ENCODE peak calls at places on chromosomes 11 and 22, in eight cellular contexts. U is nucleus accumbens; G is T-helper 2 cell; O is activated naive CD8-positive, alpha-beta T cell treated with anti-CD3 and anti-CD28 coated beads, Interleukin-2, amount 50 U/mL, for 16 hours; X is ecto neural progenitor cell; P is nephron progenitor cell; Q is stimulated activated CD8-positive, alpha-beta memory T cell treated with anti-CD3 and anti-CD28 coated beads, Interleukin-4, amount 100 ng/mL, for 4 hours; H is T-helper 1 cell. F is an unnamed sample.
A peak's percentile ranks its signal among the peaks of the same experiment; 100 is the strongest.

GRCh38 chr11:123851110-123851509 is 34.4 kb downstream of the TMEM225 start:
- DNase-seq in H (no peak), P (no peak), G (no peak), O (no peak), X (no peak), U (no peak), Q (no peak), F (no peak)

GRCh38 chr22:32995335-32995734 is 62.8 kb downstream of the SYN3 start:
- DNase-seq in X (no peak), U (no peak), P (no peak), Q (no peak), H (no peak), G (no peak), O (no peak), F (no peak)

GRCh38 chr11:46456269-46456668 is 64.7 kb upstream of the CHRM4 start:
- DNase-seq in P (no peak), O (no peak), H (no peak), G (no peak), Q (no peak), U (no peak), X (no peak), F (no peak)

GRCh38 chr22:40898850-40899357 is 37.0 kb upstream of the DNAJB7 start:
- DNase-seq in O (no peak), P (no peak), G (peak; percentile 79), H (no peak), X (no peak), Q (no peak), U (no peak), F (peak; percentile 76)

GRCh38 chr22:23068096-23068831 is 2.1 kb upstream of the GNAZ start:
- DNase-seq in H (no peak), O (no peak), X (peak; percentile 40), P (no peak), U (no peak), Q (no peak), G (no peak), F (no peak)

GRCh38 chr11:16925495-16926065 is 88.6 kb downstream of the PLEKHA7 start:
- DNase-seq in O (no peak), X (peak; percentile 82), G (peak; percentile 19), Q (no peak), P (peak; percentile 68), H (no peak), U (no peak), F (peak; percentile 30)

GRCh38 chr11:68006606-68007166 is 2.8 kb upstream of the UNC93B1 start:
- DNase-seq in O (no peak), P (no peak), H (no peak), G (no peak), U (no peak), X (no peak), Q (no peak), F (no peak)

GRCh38 chr22:40766956-40767355 is 52.2 kb downstream of the SLC25A17 start:
- DNase-seq in U (no peak), X (no peak), Q (no peak), O (no peak), G (no peak), H (no peak), P (no peak), F (no peak)

GRCh38 chr11:117583063-117583801 is 213.8 kb downstream of the DSCAML1 start:
- DNase-seq in Q (no peak), O (no peak), P (peak; percentile 73), X (peak; percentile 79), U (no peak), H (no peak), G (no peak), F (no peak)

GRCh38 chr11:73860202-73860601 is 16.4 kb downstream of the COA4 start:
- DNase-seq in P (no peak), G (no peak), X (no peak), H (no peak), Q (no peak), O (no peak), U (no peak), F (no peak)

GRCh38 chr11:71449596-71449995 is 1.4 kb upstream of the DHCR7 start:
- DNase-seq in H (no peak), U (no peak), O (no peak), G (peak; percentile 13), Q (no peak), P (no peak), X (no peak), F (no peak)

GRCh38 chr11:8261316-8261715 is 2.4 kb downstream of the LMO1 start:
- DNase-seq in O (no peak), Q (no peak), U (no peak), G (no peak), P (no peak), X (peak; percentile 34), H (no peak), F (no peak)

F was measured in fibroblast of villous mesenchyme.